ENCODE peak calls at places on chromosome 22, in eight cellular contexts. Z is fibroblast of lung, M is IMR-90, C is HCT116, L is lower lobe of right lung, T is stomach, V is uterus, W is HepG2. B is an unnamed sample. For H3K27me3 and H3K36me3, the result is how much of the 10 kb centered on the place peaks cover.

GRCh38 chr22:20406686-20407408 is 12.9 kb downstream of the ZNF74 start:
- DNase-seq in T (no peak), M (no peak), Z (no peak), L (no peak), C (no peak), W (no peak), V (no peak), B (no peak)

GRCh38 chr22:21009638-21010425 is 5.1 kb upstream of the P2RX6 start:
- DNase-seq in V (no peak), M (peak), T (peak), Z (peak), L (no peak), W (peak), C (no peak), B (peak)

GRCh38 chr22:25137577-25138525 is 61.8 kb upstream of the CRYBB3 start:
- DNase-seq in C (peak), M (no peak), W (no peak), Z (peak), L (no peak), V (no peak), T (peak), B (no peak)

GRCh38 chr22:24437091-24437490 is 9.7 kb downstream of the ADORA2A start:
- DNase-seq in M (no peak), Z (no peak), L (no peak), C (no peak), T (no peak), W (no peak), V (no peak), B (no peak)

GRCh38 chr22:50546326-50547230 is 879 bp downstream of the KLHDC7B start:
- DNase-seq in W (no peak), T (no peak), C (no peak), V (no peak), M (no peak), Z (no peak), L (peak), B (no peak)

GRCh38 chr22:43320943-43321900 is 21.9 kb downstream of the SCUBE1 start:
- DNase-seq in T (no peak), Z (no peak), W (no peak), C (no peak), V (no peak), L (no peak), M (no peak), B (no peak)

GRCh38 chr22:20021196-20022181 is 579 bp downstream of the TANGO2 start:
- DNase-seq in V (no peak), T (peak), L (peak), M (peak), C (no peak), W (peak), Z (peak), B (no peak)

GRCh38 chr22:49079743-49080500 is 747.8 kb downstream of the BRD1 start:
- DNase-seq in C (no peak), L (no peak), V (no peak), T (no peak), Z (no peak), M (no peak), W (no peak), B (no peak)

GRCh38 chr22:38017272-38017920 is 33.0 kb upstream of the SOX10 start:
- DNase-seq in Z (peak), V (peak), W (no peak), M (peak), T (peak), L (peak), C (no peak), B (no peak)

GRCh38 chr22:30606455-30607299 is at the start of gene TCN2:
- DNase-seq in T (peak), V (peak), C (no peak), W (peak), L (peak), Z (peak), M (peak), B (peak)

GRCh38 chr22:17100621-17101020 is 15.8 kb downstream of the IL17RA start:
- DNase-seq in L (no peak), M (no peak), Z (no peak), V (no peak), C (no peak), T (no peak), W (no peak), B (no peak)

GRCh38 chr22:28112548-28113043 is 193.5 kb upstream of the PITPNB start:
- DNase-seq in C (peak), Z (peak), M (peak), L (peak), V (peak), W (peak), T (no peak), B (no peak)

GRCh38 chr22:38967451-38968450 is 10.3 kb downstream of the APOBEC3A start:
- DNase-seq in M (no peak), L (peak), W (no peak), C (no peak), T (peak), V (no peak), Z (no peak), B (no peak)

GRCh38 chr22:46091277-46091977 is 58.9 kb upstream of the PPARA start:
- DNase-seq in T (no peak), M (no peak), L (peak), Z (no peak), W (no peak), V (no peak), C (no peak), B (no peak)

GRCh38 chr22:28013611-28014010 is 94.6 kb upstream of the PITPNB start:
- DNase-seq in C (no peak), W (no peak), T (no peak), Z (no peak), L (peak), M (no peak), V (no peak), B (no peak)

GRCh38 chr22:17087176-17088131 is 2.7 kb downstream of the IL17RA start:
- DNase-seq in C (no peak), V (no peak), W (no peak), M (peak), T (no peak), Z (peak), L (no peak), B (peak)

GRCh38 chr22:49936018-49936972 is 17.9 kb downstream of the CRELD2 start:
- DNase-seq in C (no peak), W (peak), L (peak), T (peak), Z (peak), V (peak), M (peak), B (peak)

GRCh38 chr22:35891442-35891841 is 137.2 kb downstream of the RBFOX2 start:
- DNase-seq in W (no peak), T (no peak), C (no peak), V (no peak), Z (no peak), L (no peak), M (no peak), B (no peak)
- H3K4me3 ChIP-seq in W (no peak), T (no peak), C (no peak), V (no peak), Z (no peak), L (no peak), M (no peak), B (no peak)

DNA sequence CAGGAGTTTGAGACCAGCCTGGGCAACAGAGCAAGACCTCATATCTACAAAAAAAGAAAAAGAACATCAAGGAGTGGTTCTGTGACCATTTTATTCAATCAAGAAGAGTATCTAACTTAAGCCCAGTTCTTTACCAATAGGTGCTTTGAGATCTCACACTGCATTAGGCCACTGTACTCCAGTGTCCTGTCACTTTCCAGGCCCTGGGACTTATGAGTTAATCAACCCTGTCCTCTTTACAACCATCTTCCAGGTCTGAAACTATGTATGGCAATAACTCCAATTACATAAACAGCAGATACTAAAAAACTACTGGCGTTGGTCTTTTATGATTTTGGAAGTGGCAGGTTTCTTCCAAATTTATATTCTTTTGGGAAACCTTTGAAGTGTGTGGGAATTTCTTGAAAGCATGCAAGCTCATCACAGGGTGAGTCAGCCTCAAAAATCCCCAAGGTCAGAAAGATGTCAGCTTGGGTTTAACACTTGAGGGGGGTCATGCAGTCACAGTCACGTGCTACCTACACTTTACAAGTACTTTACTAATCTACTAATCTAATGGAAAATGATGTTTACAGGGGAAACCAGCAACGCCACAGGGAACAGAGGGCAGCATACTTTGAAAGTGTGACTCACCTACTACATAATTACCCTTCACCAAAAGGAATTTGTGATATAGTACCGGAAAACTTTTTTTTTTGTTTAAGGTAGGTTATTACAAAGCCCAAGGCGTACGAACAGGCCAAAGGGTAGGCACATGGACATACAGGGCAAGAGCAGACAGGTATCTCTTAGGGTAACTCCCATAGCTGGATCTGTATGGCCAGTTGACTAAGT is 15.6 kb downstream of the PISD start:
- DNase-seq in T (no peak), V (no peak), Z (peak), L (no peak), C (peak), W (peak), M (peak), B (no peak)
- H3K27me3 ChIP-seq in T (under half), V (under half), Z (under half), L (under half), C (under half), W (under half), M (under half), B (under half)

GRCh38 chr22:22073769-22074561 is 91.4 kb upstream of the TOP3B start:
- DNase-seq in C (no peak), V (no peak), L (no peak), W (no peak), M (no peak), Z (no peak), T (no peak), B (no peak)
- H3K36me3 ChIP-seq in C (under half), V (under half), L (under half), W (under half), M (under half), Z (under half), T (under half), B (under half)

DNA sequence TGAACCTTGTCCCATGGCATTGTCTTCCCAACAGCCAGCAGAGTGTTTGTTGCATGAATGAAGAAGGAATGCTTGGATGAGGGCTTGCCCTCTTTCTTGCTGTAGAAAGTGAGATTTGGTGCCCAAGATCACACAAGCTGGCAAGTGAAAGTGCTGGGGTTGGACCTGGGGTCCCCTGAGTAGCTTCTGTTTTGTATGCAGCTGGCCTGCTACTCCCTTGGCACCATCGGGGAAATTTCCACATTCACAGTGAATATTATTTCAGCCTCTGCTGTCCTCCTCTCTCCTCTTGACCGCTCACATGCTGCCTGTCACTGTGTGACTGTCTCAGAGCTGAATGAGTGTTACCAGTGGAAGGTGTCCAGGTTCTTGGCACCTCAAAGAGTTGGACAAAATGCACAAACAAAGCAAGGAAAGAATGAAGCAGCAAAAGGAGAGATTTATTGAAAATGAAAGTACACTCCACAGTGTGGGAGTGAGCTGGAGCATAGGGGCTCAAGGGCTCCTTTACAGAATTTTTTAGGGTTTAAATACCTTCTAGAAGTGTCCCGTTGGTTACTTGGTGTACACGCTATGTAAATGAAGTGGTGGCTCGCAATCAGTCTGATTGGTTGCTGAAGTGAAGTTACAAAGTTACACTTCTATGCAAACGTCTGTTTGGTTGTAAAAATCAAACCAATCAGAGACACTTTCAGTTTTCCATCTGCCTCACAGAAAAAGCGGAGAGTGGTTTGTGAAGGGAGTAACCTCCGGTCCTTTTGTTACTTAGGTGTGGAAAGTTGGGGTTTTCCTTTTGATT is 87.4 kb downstream of the DEPDC5 start:
- DNase-seq in T (no peak), V (no peak), W (no peak), L (no peak), Z (no peak), M (no peak), C (no peak), B (no peak)
- H3K4me3 ChIP-seq in T (no peak), V (peak), W (no peak), L (peak), Z (no peak), M (no peak), C (no peak), B (no peak)